ENCODE peak calls at places on chromosomes 7 and 10, in ten cellular contexts. H is foreskin fibroblast, V is right cardiac atrium, P is GM23248, I is esophagus muscularis mucosa, D is lung, R is psoas muscle, S is brain microvascular endothelial cell, X is stomach, O is pancreas. Z is an unnamed sample.

GRCh38 chr10:43054593-43054992 is 22.3 kb upstream of the RET start:
- DNase-seq in H (no peak), V (no peak), P (no peak), I (no peak), D (no peak), R (no peak), S (no peak), X (no peak), O (no peak), Z (no peak)

GRCh38 chr10:43648083-43648391 is 644 bp downstream of the ZNF32 start:
- DNase-seq in H (no peak), V (no peak), P (no peak), I (no peak), D (no peak), R (no peak), S (no peak), X (no peak), O (no peak), Z (no peak)

GRCh38 chr10:117449636-117450035 is 74.4 kb upstream of the PDZD8 start:
- DNase-seq in H (no peak), V (no peak), P (peak; percentile 40), I (no peak), D (no peak), R (no peak), S (no peak), X (peak; percentile 28), O (no peak), Z (no peak)

GRCh38 chr7:18520450-18521235 is 25.1 kb downstream of the HDAC9 start:
- DNase-seq in H (peak; percentile 70), V (no peak), P (peak; percentile 73), I (no peak), D (no peak), R (no peak), S (peak; percentile 47), X (no peak), O (no peak), Z (no peak)

GRCh38 chr7:103082497-103082896 is 7.6 kb downstream of the ARMC10 start:
- DNase-seq in H (no peak), V (no peak), P (no peak), I (no peak), D (no peak), R (no peak), S (no peak), X (no peak), O (no peak), Z (no peak)

GRCh38 chr10:86139066-86139657 is 227.4 kb downstream of the GRID1 start:
- DNase-seq in H (no peak), V (no peak), P (peak; percentile 1), I (no peak), D (no peak), R (no peak), S (no peak), X (no peak), O (peak; percentile 56), Z (peak; percentile 4)

GRCh38 chr10:133309111-133309719 is 501 bp downstream of the ZNF511 start:
- DNase-seq in H (peak; percentile 88), V (peak; percentile 93), P (peak; percentile 93), I (peak; percentile 98), D (peak; percentile 95), R (peak; percentile 93), S (peak; percentile 88), X (peak; percentile 98), O (peak; percentile 99), Z (peak; percentile 78)

GRCh38 chr10:6702030-6702429 is 122.0 kb upstream of the PRKCQ start:
- DNase-seq in H (no peak), V (no peak), P (no peak), I (no peak), D (no peak), R (no peak), S (no peak), X (no peak), O (no peak), Z (no peak)

GRCh38 chr7:40221836-40222235 is 87.0 kb downstream of the SUGCT start:
- DNase-seq in H (peak; percentile 94), V (no peak), P (peak; percentile 94), I (no peak), D (no peak), R (no peak), S (peak; percentile 96), X (no peak), O (no peak), Z (no peak)

GRCh38 chr10:84173543-84173942 is at the start of gene GPR15LG:
- DNase-seq in H (no peak), V (no peak), P (no peak), I (peak; percentile 57), D (peak; percentile 4), R (no peak), S (no peak), X (no peak), O (no peak), Z (no peak)

GRCh38 chr7:103343758-103344452 is 662 bp downstream of the DNAJC2 start:
- DNase-seq in H (peak; percentile 45), V (no peak), P (peak; percentile 72), I (no peak), D (no peak), R (peak; percentile 17), S (peak; percentile 16), X (no peak), O (no peak), Z (peak; percentile 21)

GRCh38 chr7:35356495-35356894 is 102.6 kb upstream of the TBX20 start:
- DNase-seq in H (no peak), V (no peak), P (no peak), I (no peak), D (no peak), R (no peak), S (no peak), X (no peak), O (no peak), Z (no peak)

GRCh38 chr10:49112098-49112497 is 3.2 kb downstream of the VSTM4 start:
- DNase-seq in H (no peak), V (no peak), P (no peak), I (no peak), D (peak; percentile 17), R (no peak), S (no peak), X (no peak), O (no peak), Z (no peak)

GRCh38 chr10:78657622-78658165 is 411.1 kb upstream of the ZMIZ1 start:
- DNase-seq in H (peak; percentile 16), V (peak; percentile 74), P (peak; percentile 79), I (no peak), D (peak; percentile 82), R (peak; percentile 76), S (peak; percentile 33), X (peak; percentile 88), O (peak; percentile 82), Z (peak; percentile 40)

DNA sequence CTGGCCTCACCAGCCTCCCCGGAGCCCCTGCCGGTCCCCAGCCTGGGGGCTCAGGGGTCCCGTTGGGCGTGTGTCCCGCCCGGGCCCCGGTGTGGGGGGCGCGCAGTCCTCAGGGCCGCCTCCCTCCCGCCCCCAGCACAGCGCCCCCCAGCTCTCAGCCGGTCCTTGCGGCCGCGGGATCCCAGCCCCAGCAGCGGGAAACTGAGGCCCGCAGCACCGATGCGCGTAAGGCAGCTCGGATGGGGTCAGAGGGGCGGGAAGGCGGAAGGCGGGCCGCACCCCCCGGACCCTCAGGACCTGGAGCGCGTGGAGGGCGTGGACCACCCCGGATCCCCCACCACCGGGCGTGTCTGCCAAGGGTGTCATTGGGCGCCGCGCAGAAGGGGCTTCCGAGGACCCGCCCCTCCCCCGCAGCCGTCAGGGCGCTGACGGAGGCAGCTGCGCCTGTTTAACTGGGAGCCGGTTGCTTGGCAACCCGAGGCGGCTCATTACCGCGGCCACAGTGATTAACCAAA is 14.9 kb downstream of the UNCX start:
- DNase-seq in H (no peak), V (peak; percentile 15), P (peak; percentile 30), I (no peak), D (no peak), R (peak; percentile 1), S (no peak), X (no peak), O (peak; percentile 31), Z (no peak)
- H3K4me3 ChIP-seq in H (no peak overlapping the region), V (no peak overlapping the region), P (no peak overlapping the region), I (no peak overlapping the region), D (no peak overlapping the region), R (no peak overlapping the region), S (no peak overlapping the region), X (no peak overlapping the region), O (no peak overlapping the region), Z (no peak overlapping the region)

DNA sequence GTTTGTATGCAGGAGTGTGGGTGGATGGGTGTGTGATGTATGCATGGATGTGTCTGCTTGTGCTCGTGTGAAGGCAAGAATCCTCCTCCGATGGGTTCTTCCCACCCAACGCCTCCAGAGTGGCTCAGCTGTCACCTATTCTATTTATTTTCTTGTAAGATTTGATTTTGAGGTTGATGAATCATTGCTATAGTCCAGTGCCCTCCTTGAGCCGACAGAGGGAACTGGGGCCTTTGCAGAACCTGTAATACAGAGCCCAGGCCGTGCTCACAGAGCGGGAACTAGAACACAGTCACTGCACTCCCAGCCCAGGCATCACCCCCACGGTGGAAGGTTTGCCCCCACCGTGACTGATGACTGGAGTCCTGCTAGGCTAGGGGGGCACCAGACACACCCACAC is 2.1 kb downstream of the RARRES2 start:
- DNase-seq in H (no peak), V (no peak), P (no peak), I (no peak), D (no peak), R (no peak), S (no peak), X (no peak), O (no peak), Z (no peak)
- H3K4me3 ChIP-seq in H (no peak overlapping the region), V (no peak overlapping the region), P (no peak overlapping the region), I (peak overlapping the region; percentile 75), D (no peak overlapping the region), R (no peak overlapping the region), S (no peak overlapping the region), X (peak overlapping the region; percentile 57), O (no peak overlapping the region), Z (no peak overlapping the region)

DNA sequence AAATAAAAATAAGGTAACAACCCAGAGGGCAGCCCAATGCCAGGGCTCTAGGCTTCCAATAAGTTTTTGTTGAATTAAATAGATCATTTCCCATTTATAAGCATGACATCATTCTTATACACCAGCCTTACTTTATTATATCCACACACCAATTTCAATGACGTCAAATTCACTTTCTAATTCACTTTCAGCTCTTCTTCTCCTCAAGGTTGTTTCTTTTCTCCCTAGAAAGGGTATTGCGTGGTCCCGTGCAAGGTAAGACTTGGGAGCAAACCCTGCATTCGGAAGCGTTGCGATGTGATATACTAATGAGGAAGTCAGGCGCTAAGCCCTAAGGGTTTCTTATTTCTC is 1.1 kb upstream of the DKK1 start:
- DNase-seq in H (no peak), V (no peak), P (peak; percentile 24), I (no peak), D (no peak), R (no peak), S (no peak), X (no peak), O (no peak), Z (no peak)
- H3K4me3 ChIP-seq in H (peak overlapping the region; percentile 71), V (peak overlapping the region; percentile 57), P (peak overlapping the region; percentile 92), I (peak overlapping the region; percentile 51), D (no peak overlapping the region), R (peak overlapping the region; percentile 74), S (peak overlapping the region; percentile 81), X (peak overlapping the region; percentile 45), O (no peak overlapping the region), Z (no peak overlapping the region)

DNA sequence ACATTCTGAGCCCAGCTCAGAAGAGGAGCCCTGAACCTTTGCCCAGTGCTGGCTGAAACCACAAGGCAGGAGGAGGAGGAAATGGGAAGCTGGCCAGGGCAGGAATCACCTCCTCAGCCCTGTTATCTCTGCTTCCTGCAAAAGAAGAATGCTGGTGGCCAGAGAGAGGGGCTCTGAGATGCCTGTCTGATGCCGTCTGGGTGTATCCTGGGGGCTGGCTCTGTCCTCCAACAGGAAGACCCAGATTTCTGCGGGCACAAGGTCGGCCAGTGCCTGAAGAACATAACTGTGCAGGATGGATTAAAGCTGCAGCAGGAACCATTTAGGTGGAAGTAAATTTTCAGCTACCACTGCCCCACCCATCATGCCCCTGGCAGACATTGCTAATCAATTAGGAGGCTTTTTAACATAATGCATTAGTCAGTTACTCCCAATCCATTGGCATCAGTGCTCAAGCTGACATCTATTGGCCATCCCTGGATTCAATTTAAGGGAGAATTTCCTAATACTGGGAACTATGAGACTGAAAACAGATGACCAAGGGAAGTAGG is 67.7 kb downstream of the COL13A1 start:
- DNase-seq in H (peak; percentile 77), V (no peak), P (peak; percentile 88), I (no peak), D (no peak), R (no peak), S (peak; percentile 18), X (peak; percentile 66), O (no peak), Z (peak; percentile 27)
- H3K4me3 ChIP-seq in H (no peak overlapping the region), V (no peak overlapping the region), P (peak overlapping the region; percentile 16), I (no peak overlapping the region), D (no peak overlapping the region), R (no peak overlapping the region), S (no peak overlapping the region), X (no peak overlapping the region), O (no peak overlapping the region), Z (no peak overlapping the region)